ENCODE peak calls at places on chromosomes 13 and 19, in ten cellular contexts. One of them, this sample, is unnamed.

GRCh38 chr13:50322006-50322405 is 306.8 kb downstream of the KCNRG start:
- DNase-seq in astrocyte: no peak
- DNase-seq in epithelial cell of proximal tubule: no peak
- DNase-seq in cardiac muscle cell: no peak
- DNase-seq in prostate gland: no peak
- DNase-seq in astrocyte of the spinal cord: no peak
- DNase-seq in thoracic aorta: no peak
- DNase-seq in AG04449: no peak
- DNase-seq in Caco-2: no peak
- DNase-seq in bronchial epithelial cell: no peak
- DNase-seq in this sample: no peak

GRCh38 chr19:8367327-8368001 is 3.5 kb downstream of the ANGPTL4 start:
- DNase-seq in astrocyte: peak
- DNase-seq in AG04449: peak
- DNase-seq in bronchial epithelial cell: peak
- DNase-seq in thoracic aorta: peak
- DNase-seq in prostate gland: peak
- DNase-seq in epithelial cell of proximal tubule: no peak
- DNase-seq in cardiac muscle cell: peak
- DNase-seq in astrocyte of the spinal cord: peak
- DNase-seq in Caco-2: no peak
- DNase-seq in this sample: peak

GRCh38 chr19:12230751-12231733 is 63.6 kb downstream of the ZNF44 start:
- DNase-seq in astrocyte of the spinal cord: no peak
- DNase-seq in epithelial cell of proximal tubule: no peak
- DNase-seq in thoracic aorta: no peak
- DNase-seq in cardiac muscle cell: no peak
- DNase-seq in astrocyte: no peak
- DNase-seq in bronchial epithelial cell: peak
- DNase-seq in AG04449: no peak
- DNase-seq in Caco-2: no peak
- DNase-seq in prostate gland: no peak
- DNase-seq in this sample: no peak

GRCh38 chr19:13841339-13842293 is 35.3 kb upstream of the NANOS3 start:
- DNase-seq in AG04449: no peak
- DNase-seq in thoracic aorta: no peak
- DNase-seq in cardiac muscle cell: no peak
- DNase-seq in astrocyte: no peak
- DNase-seq in epithelial cell of proximal tubule: no peak
- DNase-seq in prostate gland: peak
- DNase-seq in astrocyte of the spinal cord: peak
- DNase-seq in bronchial epithelial cell: no peak
- DNase-seq in Caco-2: no peak
- DNase-seq in this sample: no peak

GRCh38 chr13:109010912-109011311 is 381.5 kb downstream of the MYO16 start:
- DNase-seq in bronchial epithelial cell: no peak
- DNase-seq in epithelial cell of proximal tubule: no peak
- DNase-seq in astrocyte of the spinal cord: no peak
- DNase-seq in AG04449: no peak
- DNase-seq in astrocyte: no peak
- DNase-seq in Caco-2: no peak
- DNase-seq in prostate gland: no peak
- DNase-seq in cardiac muscle cell: peak
- DNase-seq in thoracic aorta: no peak
- DNase-seq in this sample: no peak

GRCh38 chr13:107421028-107421427 is 794.3 kb downstream of the LIG4 start:
- DNase-seq in astrocyte of the spinal cord: peak
- DNase-seq in AG04449: no peak
- DNase-seq in cardiac muscle cell: no peak
- DNase-seq in epithelial cell of proximal tubule: no peak
- DNase-seq in astrocyte: peak
- DNase-seq in thoracic aorta: no peak
- DNase-seq in Caco-2: no peak
- DNase-seq in prostate gland: no peak
- DNase-seq in bronchial epithelial cell: no peak
- DNase-seq in this sample: no peak

GRCh38 chr13:43516401-43516826 is 270.4 kb downstream of the ENOX1 start:
- DNase-seq in epithelial cell of proximal tubule: no peak
- DNase-seq in bronchial epithelial cell: no peak
- DNase-seq in prostate gland: peak
- DNase-seq in AG04449: peak
- DNase-seq in astrocyte: peak
- DNase-seq in cardiac muscle cell: peak
- DNase-seq in thoracic aorta: no peak
- DNase-seq in Caco-2: peak
- DNase-seq in astrocyte of the spinal cord: peak
- DNase-seq in this sample: peak

GRCh38 chr19:14673088-14673487 is 1.6 kb downstream of the ADGRE3 start:
- DNase-seq in Caco-2: no peak
- DNase-seq in cardiac muscle cell: no peak
- DNase-seq in AG04449: no peak
- DNase-seq in epithelial cell of proximal tubule: no peak
- DNase-seq in bronchial epithelial cell: no peak
- DNase-seq in astrocyte of the spinal cord: no peak
- DNase-seq in prostate gland: no peak
- DNase-seq in thoracic aorta: no peak
- DNase-seq in astrocyte: no peak
- DNase-seq in this sample: no peak

GRCh38 chr19:42226886-42227285 is 6.8 kb downstream of the ZNF526 start:
- DNase-seq in AG04449: no peak
- DNase-seq in epithelial cell of proximal tubule: no peak
- DNase-seq in Caco-2: no peak
- DNase-seq in prostate gland: no peak
- DNase-seq in bronchial epithelial cell: peak
- DNase-seq in astrocyte: no peak
- DNase-seq in astrocyte of the spinal cord: no peak
- DNase-seq in cardiac muscle cell: no peak
- DNase-seq in thoracic aorta: no peak
- DNase-seq in this sample: no peak

GRCh38 chr19:13441810-13442512 is 64.3 kb downstream of the CACNA1A start:
- DNase-seq in bronchial epithelial cell: peak
- DNase-seq in cardiac muscle cell: peak
- DNase-seq in AG04449: no peak
- DNase-seq in Caco-2: peak
- DNase-seq in thoracic aorta: no peak
- DNase-seq in astrocyte of the spinal cord: peak
- DNase-seq in astrocyte: peak
- DNase-seq in prostate gland: no peak
- DNase-seq in epithelial cell of proximal tubule: no peak
- DNase-seq in this sample: no peak

GRCh38 chr19:18253716-18254115 is 20.5 kb downstream of the IQCN start:
- DNase-seq in bronchial epithelial cell: peak
- DNase-seq in cardiac muscle cell: no peak
- DNase-seq in astrocyte of the spinal cord: no peak
- DNase-seq in prostate gland: no peak
- DNase-seq in astrocyte: no peak
- DNase-seq in thoracic aorta: no peak
- DNase-seq in Caco-2: no peak
- DNase-seq in epithelial cell of proximal tubule: no peak
- DNase-seq in AG04449: no peak
- DNase-seq in this sample: no peak

GRCh38 chr19:18920400-18920799 is 885 bp downstream of the DDX49 start:
- DNase-seq in Caco-2: no peak
- DNase-seq in prostate gland: no peak
- DNase-seq in cardiac muscle cell: no peak
- DNase-seq in astrocyte: no peak
- DNase-seq in epithelial cell of proximal tubule: no peak
- DNase-seq in astrocyte of the spinal cord: no peak
- DNase-seq in thoracic aorta: no peak
- DNase-seq in bronchial epithelial cell: no peak
- DNase-seq in AG04449: no peak
- DNase-seq in this sample: no peak

GRCh38 chr13:102018716-102019115 is 383.1 kb downstream of the FGF14 start:
- DNase-seq in AG04449: no peak
- DNase-seq in bronchial epithelial cell: peak
- DNase-seq in prostate gland: no peak
- DNase-seq in astrocyte of the spinal cord: no peak
- DNase-seq in Caco-2: no peak
- DNase-seq in thoracic aorta: no peak
- DNase-seq in epithelial cell of proximal tubule: no peak
- DNase-seq in astrocyte: peak
- DNase-seq in cardiac muscle cell: no peak
- DNase-seq in this sample: no peak

GRCh38 chr13:104796581-104796980 is 1730.4 kb upstream of the SLC10A2 start:
- DNase-seq in cardiac muscle cell: no peak
- DNase-seq in astrocyte: peak
- DNase-seq in AG04449: no peak
- DNase-seq in bronchial epithelial cell: no peak
- DNase-seq in prostate gland: no peak
- DNase-seq in epithelial cell of proximal tubule: peak
- DNase-seq in thoracic aorta: no peak
- DNase-seq in Caco-2: no peak
- DNase-seq in astrocyte of the spinal cord: peak
- DNase-seq in this sample: no peak

GRCh38 chr19:18795540-18795939 is 4.4 kb upstream of the COMP start:
- DNase-seq in epithelial cell of proximal tubule: no peak
- DNase-seq in astrocyte of the spinal cord: no peak
- DNase-seq in cardiac muscle cell: no peak
- DNase-seq in astrocyte: peak
- DNase-seq in thoracic aorta: no peak
- DNase-seq in AG04449: no peak
- DNase-seq in Caco-2: peak
- DNase-seq in bronchial epithelial cell: peak
- DNase-seq in prostate gland: no peak
- DNase-seq in this sample: no peak

GRCh38 chr13:31000889-31001288 is 68.4 kb downstream of the TEX26 start:
- DNase-seq in Caco-2: no peak
- DNase-seq in cardiac muscle cell: no peak
- DNase-seq in epithelial cell of proximal tubule: no peak
- DNase-seq in thoracic aorta: no peak
- DNase-seq in astrocyte of the spinal cord: no peak
- DNase-seq in bronchial epithelial cell: peak
- DNase-seq in AG04449: no peak
- DNase-seq in prostate gland: no peak
- DNase-seq in astrocyte: peak
- DNase-seq in this sample: no peak
- TF ChIP-seq CTCF in Caco-2: no peak
- TF ChIP-seq CTCF in cardiac muscle cell: no peak
- TF ChIP-seq CTCF in epithelial cell of proximal tubule: no peak
- TF ChIP-seq CTCF in thoracic aorta: no peak
- TF ChIP-seq CTCF in astrocyte of the spinal cord: no peak
- TF ChIP-seq CTCF in bronchial epithelial cell: no peak
- TF ChIP-seq CTCF in AG04449: no peak
- TF ChIP-seq CTCF in prostate gland: no peak
- TF ChIP-seq CTCF in astrocyte: no peak
- TF ChIP-seq CTCF in this sample: no peak

GRCh38 chr13:35474551-35474950 is 1.9 kb downstream of the MAB21L1 start:
- DNase-seq in astrocyte of the spinal cord: peak
- DNase-seq in bronchial epithelial cell: no peak
- DNase-seq in astrocyte: no peak
- DNase-seq in prostate gland: no peak
- DNase-seq in thoracic aorta: no peak
- DNase-seq in Caco-2: no peak
- DNase-seq in cardiac muscle cell: peak
- DNase-seq in AG04449: no peak
- DNase-seq in epithelial cell of proximal tubule: no peak
- DNase-seq in this sample: no peak
- H3K4me3 ChIP-seq in astrocyte of the spinal cord: peak
- H3K4me3 ChIP-seq in bronchial epithelial cell: no peak
- H3K4me3 ChIP-seq in astrocyte: peak
- H3K4me3 ChIP-seq in prostate gland: no peak
- H3K4me3 ChIP-seq in thoracic aorta: peak
- H3K4me3 ChIP-seq in Caco-2: no peak
- H3K4me3 ChIP-seq in cardiac muscle cell: no peak
- H3K4me3 ChIP-seq in AG04449: peak
- H3K4me3 ChIP-seq in epithelial cell of proximal tubule: no peak
- H3K4me3 ChIP-seq in this sample: peak

GRCh38 chr19:1465191-1466016 is 13.6 kb downstream of the C19orf25 start:
- DNase-seq in prostate gland: peak
- DNase-seq in epithelial cell of proximal tubule: no peak
- DNase-seq in cardiac muscle cell: peak
- DNase-seq in thoracic aorta: no peak
- DNase-seq in Caco-2: no peak
- DNase-seq in AG04449: no peak
- DNase-seq in astrocyte of the spinal cord: no peak
- DNase-seq in bronchial epithelial cell: peak
- DNase-seq in astrocyte: no peak
- DNase-seq in this sample: peak
- TF ChIP-seq CTCF in prostate gland: peak
- TF ChIP-seq CTCF in epithelial cell of proximal tubule: peak
- TF ChIP-seq CTCF in cardiac muscle cell: peak
- TF ChIP-seq CTCF in thoracic aorta: no peak
- TF ChIP-seq CTCF in Caco-2: no peak
- TF ChIP-seq CTCF in AG04449: peak
- TF ChIP-seq CTCF in astrocyte of the spinal cord: peak
- TF ChIP-seq CTCF in bronchial epithelial cell: peak
- TF ChIP-seq CTCF in astrocyte: no peak
- TF ChIP-seq CTCF in this sample: peak

DNA sequence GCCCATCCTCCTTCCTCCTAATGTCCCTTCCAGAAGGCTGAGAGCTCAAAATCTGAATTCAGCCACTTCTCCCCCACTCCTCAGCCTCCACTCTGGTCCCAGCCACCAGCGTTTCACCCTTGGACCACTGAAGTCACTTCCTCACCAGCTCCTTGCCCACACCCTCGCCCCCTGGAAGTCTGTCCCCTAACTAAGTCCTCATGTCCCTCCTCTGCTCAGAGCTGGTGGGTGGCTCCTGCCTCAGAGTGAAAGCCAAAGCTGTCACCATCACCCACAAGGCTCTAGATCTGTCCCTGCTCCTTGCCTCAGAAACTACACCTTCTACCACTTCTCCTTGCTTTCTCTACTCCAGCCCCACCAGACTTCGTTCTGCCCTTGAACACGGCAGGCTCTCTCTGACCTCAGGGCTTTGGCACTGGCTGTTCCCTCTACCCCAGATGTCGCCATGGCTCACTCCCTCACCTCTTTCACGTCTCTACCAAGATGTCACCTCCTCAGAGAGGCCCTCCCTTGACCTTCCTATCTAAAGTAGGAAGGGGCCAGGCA is 1.7 kb downstream of the ERCC1 start:
- DNase-seq in astrocyte of the spinal cord: no peak
- DNase-seq in cardiac muscle cell: no peak
- DNase-seq in bronchial epithelial cell: no peak
- DNase-seq in AG04449: no peak
- DNase-seq in astrocyte: no peak
- DNase-seq in Caco-2: no peak
- DNase-seq in epithelial cell of proximal tubule: no peak
- DNase-seq in prostate gland: no peak
- DNase-seq in thoracic aorta: no peak
- DNase-seq in this sample: no peak
- H3K4me3 ChIP-seq in astrocyte of the spinal cord: no peak
- H3K4me3 ChIP-seq in cardiac muscle cell: no peak
- H3K4me3 ChIP-seq in bronchial epithelial cell: no peak
- H3K4me3 ChIP-seq in AG04449: peak
- H3K4me3 ChIP-seq in astrocyte: no peak
- H3K4me3 ChIP-seq in Caco-2: no peak
- H3K4me3 ChIP-seq in epithelial cell of proximal tubule: no peak
- H3K4me3 ChIP-seq in prostate gland: no peak
- H3K4me3 ChIP-seq in thoracic aorta: no peak
- H3K4me3 ChIP-seq in this sample: no peak

GRCh38 chr19:43723588-43723987 is 7.7 kb downstream of the IRGC start:
- DNase-seq in epithelial cell of proximal tubule: no peak
- DNase-seq in AG04449: no peak
- DNase-seq in cardiac muscle cell: no peak
- DNase-seq in bronchial epithelial cell: peak
- DNase-seq in Caco-2: no peak
- DNase-seq in astrocyte of the spinal cord: no peak
- DNase-seq in prostate gland: no peak
- DNase-seq in astrocyte: no peak
- DNase-seq in thoracic aorta: no peak
- DNase-seq in this sample: no peak
- TF ChIP-seq CTCF in epithelial cell of proximal tubule: peak
- TF ChIP-seq CTCF in AG04449: no peak
- TF ChIP-seq CTCF in cardiac muscle cell: peak
- TF ChIP-seq CTCF in bronchial epithelial cell: peak
- TF ChIP-seq CTCF in Caco-2: peak
- TF ChIP-seq CTCF in astrocyte of the spinal cord: peak
- TF ChIP-seq CTCF in prostate gland: no peak
- TF ChIP-seq CTCF in astrocyte: no peak
- TF ChIP-seq CTCF in thoracic aorta: no peak
- TF ChIP-seq CTCF in this sample: peak